ENCODE peak calls at places on chromosomes 3 and 15, in nine cellular contexts. C is astrocyte of the cerebellum, J is psoas muscle, F is A549, P is tibial nerve, N is endothelial cell of umbilical vein, M is HCT116, T is neural progenitor cell, B is GM12865. L is an unnamed sample.
A peak's percentile ranks its signal among the peaks of the same experiment; 100 is the strongest.

GRCh38 chr3:193132247-193132646 is 108.8 kb upstream of the PLAAT1 start:
- DNase-seq in N (no peak), B (no peak), T (no peak), C (no peak), J (no peak), F (no peak), P (no peak), M (no peak), L (no peak)

GRCh38 chr15:70088427-70088826 is 9.3 kb downstream of the TLE3 start:
- DNase-seq in P (no peak), C (no peak), B (no peak), T (no peak), M (no peak), F (no peak), N (no peak), J (no peak), L (no peak)

GRCh38 chr3:151816091-151816604 is 2.2 kb downstream of the AADAC start:
- DNase-seq in M (no peak), F (peak; percentile 72), J (no peak), T (peak; percentile 26), B (no peak), N (peak; percentile 12), P (no peak), C (no peak), L (no peak)

GRCh38 chr3:192494176-192494575 is 233.2 kb downstream of the FGF12 start:
- DNase-seq in T (no peak), F (no peak), B (peak; percentile 8), C (no peak), P (no peak), N (peak; percentile 88), J (no peak), M (no peak), L (no peak)

GRCh38 chr3:147757919-147758318 is 348.8 kb downstream of the ZIC1 start:
- DNase-seq in J (no peak), M (no peak), B (no peak), F (no peak), P (no peak), N (no peak), T (no peak), C (no peak), L (no peak)

GRCh38 chr3:42537350-42537749 is 34.9 kb downstream of the VIPR1 start:
- DNase-seq in T (no peak), C (no peak), B (no peak), N (no peak), P (no peak), F (no peak), M (no peak), J (no peak), L (no peak)

GRCh38 chr15:81255596-81255995 is 58.9 kb downstream of the IL16 start:
- DNase-seq in J (no peak), C (no peak), P (no peak), M (no peak), B (no peak), T (peak; percentile 38), N (no peak), F (no peak), L (no peak)

GRCh38 chr15:43198992-43199391 is 13.8 kb downstream of the CCNDBP1 start:
- DNase-seq in F (no peak), J (no peak), T (no peak), C (no peak), M (no peak), B (no peak), N (no peak), P (no peak), L (no peak)

GRCh38 chr3:31341130-31341529 is 191.6 kb upstream of the STT3B start:
- DNase-seq in N (no peak), C (no peak), T (peak; percentile 40), P (no peak), J (no peak), M (no peak), F (peak; percentile 13), B (no peak), L (no peak)

GRCh38 chr3:41638381-41638780 is 323.5 kb downstream of the ULK4 start:
- DNase-seq in T (no peak), N (no peak), J (no peak), C (no peak), B (no peak), F (no peak), P (no peak), M (no peak), L (no peak)

GRCh38 chr15:94704946-94705345 is 473.6 kb downstream of the MCTP2 start:
- DNase-seq in T (no peak), F (no peak), C (no peak), N (no peak), J (no peak), P (no peak), M (no peak), B (no peak), L (no peak)

DNA sequence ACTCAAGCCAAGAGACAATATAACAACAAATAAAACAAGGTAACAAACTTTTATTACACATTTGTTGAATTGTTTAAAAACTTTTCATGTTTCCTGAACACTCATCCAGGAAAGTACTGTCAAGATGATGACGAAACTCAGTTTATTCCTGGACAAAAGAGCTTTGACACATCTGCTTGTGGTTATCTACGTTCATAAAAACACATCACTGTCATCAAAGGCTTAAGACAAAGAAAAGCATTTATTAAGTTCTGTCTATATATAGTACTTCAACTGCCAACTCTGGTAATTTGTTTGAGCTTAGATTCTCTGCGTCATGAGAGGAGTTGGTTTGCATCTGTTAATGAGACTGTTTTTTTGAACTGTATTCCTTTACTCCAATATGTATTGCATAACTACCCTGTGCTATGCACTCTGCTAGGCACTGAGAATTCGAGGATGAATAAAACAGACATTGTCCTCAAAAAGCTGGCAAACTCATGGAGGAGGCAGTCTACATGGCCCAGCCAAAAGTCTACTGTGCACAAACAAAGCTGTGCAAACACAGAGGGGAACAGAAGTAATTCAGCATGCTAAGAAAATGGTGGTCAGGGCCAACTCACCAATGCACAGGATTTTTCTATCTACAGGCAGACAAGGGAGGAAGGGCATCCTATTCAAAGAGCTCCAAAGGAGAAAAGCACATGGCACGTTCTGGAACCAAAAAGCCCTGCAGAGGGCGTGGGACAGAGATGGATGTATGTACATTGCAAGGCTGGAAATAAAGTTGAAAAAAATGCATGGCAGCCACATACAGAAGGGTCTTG is 21.5 kb downstream of the PLD1 start:
- DNase-seq in N (peak; percentile 92), P (no peak), C (no peak), B (no peak), M (no peak), F (no peak), J (no peak), T (no peak), L (no peak)
- TF ChIP-seq CTCF in N (no peak), P (no peak), C (no peak), B (no peak), M (peak; percentile 9), F (no peak), J (no peak), T (no peak), L (peak; percentile 4)

DNA sequence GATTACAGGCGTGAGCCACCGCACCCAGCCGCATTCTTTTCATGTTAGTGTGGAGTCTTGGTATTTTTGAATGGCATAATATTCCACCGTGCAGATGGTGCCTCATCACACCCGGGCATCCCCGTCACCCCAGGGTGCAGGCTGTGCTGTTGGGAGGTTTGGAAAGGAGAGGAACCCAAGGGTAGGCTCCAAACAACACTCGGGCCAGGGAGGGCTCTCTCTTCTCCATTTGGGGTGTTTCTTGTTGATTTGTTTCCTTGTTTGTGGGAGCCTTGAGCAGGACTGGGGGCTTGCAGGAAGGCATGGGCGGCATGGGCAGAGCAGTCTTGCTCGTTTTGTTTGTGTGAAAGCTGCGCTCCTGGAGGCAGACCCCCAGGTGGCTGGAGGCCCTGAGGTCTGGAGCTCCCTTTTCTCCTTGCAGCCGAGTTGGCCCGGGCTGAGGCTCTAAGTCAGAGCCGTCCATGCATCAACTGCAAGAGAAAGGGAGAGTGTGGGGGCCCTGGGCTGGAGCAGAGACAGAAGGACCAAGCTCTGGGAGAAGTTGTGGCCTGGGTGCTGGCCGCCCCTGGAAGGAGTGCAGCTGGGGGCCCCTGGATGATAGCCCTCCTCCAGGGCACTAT is 26.9 kb upstream of the KLF13 start:
- DNase-seq in M (no peak), B (no peak), C (no peak), N (no peak), P (peak; percentile 5), J (no peak), T (no peak), F (no peak), L (no peak)
- TF ChIP-seq CTCF in M (no peak), B (no peak), C (no peak), N (no peak), P (no peak), J (no peak), T (no peak), F (no peak), L (no peak)

DNA sequence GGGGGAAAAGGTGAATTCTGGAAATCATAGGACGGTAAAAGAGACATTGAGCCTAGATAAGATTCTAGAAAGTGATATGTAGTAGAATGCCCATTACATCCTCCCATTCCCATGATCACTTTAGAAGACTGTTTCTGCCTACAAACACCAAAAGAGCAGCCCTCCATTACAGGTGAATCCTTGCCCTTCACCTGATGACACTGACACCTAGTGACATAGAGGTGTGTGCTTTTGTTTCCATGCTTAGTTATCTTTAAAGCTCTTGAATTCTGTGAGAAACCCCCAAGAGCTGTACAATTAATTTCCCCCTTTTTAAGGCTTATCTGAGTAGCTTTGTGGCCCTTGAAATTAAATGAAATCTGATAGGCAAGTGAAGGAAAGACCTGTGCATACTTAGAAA is 8.3 kb upstream of the BBX start:
- DNase-seq in T (no peak), C (no peak), B (no peak), F (no peak), P (no peak), N (no peak), J (no peak), M (no peak), L (no peak)
- TF ChIP-seq CTCF in T (no peak), C (no peak), B (no peak), F (no peak), P (no peak), N (no peak), J (no peak), M (no peak), L (no peak)

GRCh38 chr3:125192190-125193035 is 20.1 kb downstream of the SLC12A8 start:
- DNase-seq in F (no peak), M (no peak), C (no peak), B (peak; percentile 82), P (no peak), T (peak; percentile 29), J (no peak), N (no peak), L (peak; percentile 74)
- TF ChIP-seq CTCF in F (no peak), M (no peak), C (peak; percentile 6), B (peak; percentile 57), P (no peak), T (peak; percentile 32), J (no peak), N (peak; percentile 20), L (peak; percentile 70)